ENCODE peak calls at places on chromosomes 13 and 19, in nine cellular contexts. X is lower leg skin, F is fibroblast of mammary gland, P is colonic mucosa, D is mucosa of descending colon, T is neural progenitor cell, J is tibial artery, K is HL-60, I is right lobe of liver. V is an unnamed sample.
A peak's percentile ranks its signal among the peaks of the same experiment; 100 is the strongest.

GRCh38 chr19:34666958-34667265 is 10.0 kb downstream of the SCGB2B2 start:
- DNase-seq in K (no peak), D (no peak), P (no peak), J (no peak), X (no peak), T (no peak), I (no peak), F (no peak), V (no peak)

GRCh38 chr13:31947105-31947504 is 84.5 kb upstream of the FRY start:
- DNase-seq in X (no peak), D (no peak), J (no peak), T (peak; percentile 16), K (no peak), I (no peak), P (no peak), F (no peak), V (no peak)

GRCh38 chr19:51462681-51463080 is 4.4 kb upstream of the SIGLEC8 start:
- DNase-seq in X (no peak), D (no peak), K (no peak), I (no peak), P (no peak), T (no peak), F (no peak), J (no peak), V (no peak)

GRCh38 chr13:44368062-44368591 is 5.5 kb upstream of the SERP2 start:
- DNase-seq in J (no peak), T (no peak), I (no peak), K (no peak), P (no peak), F (peak; percentile 89), D (no peak), X (no peak), V (no peak)

GRCh38 chr13:66660013-66660804 is 569.9 kb downstream of the PCDH9 start:
- DNase-seq in K (no peak), J (no peak), F (peak; percentile 85), D (no peak), P (no peak), T (no peak), I (no peak), X (no peak), V (no peak)

GRCh38 chr13:19634129-19634740 is 776 bp downstream of the MPHOSPH8 start:
- DNase-seq in P (no peak), K (no peak), X (peak; percentile 20), J (no peak), D (no peak), T (peak; percentile 19), I (no peak), F (peak; percentile 45), V (no peak)

GRCh38 chr13:50645092-50645491 is 198.4 kb downstream of the DLEU7 start:
- DNase-seq in X (no peak), J (no peak), D (no peak), P (no peak), T (no peak), I (no peak), F (peak; percentile 23), K (no peak), V (no peak)

GRCh38 chr19:1251233-1251502 is 2.8 kb downstream of the MIDN start:
- DNase-seq in P (peak; percentile 81), X (no peak), T (peak; percentile 60), I (peak; percentile 85), J (peak; percentile 84), F (peak; percentile 65), D (no peak), K (no peak), V (no peak)

GRCh38 chr19:32921624-32922023 is 50.1 kb downstream of the CEP89 start:
- DNase-seq in F (no peak), D (no peak), I (no peak), T (no peak), P (no peak), K (no peak), J (no peak), X (no peak), V (no peak)

GRCh38 chr13:110557610-110558305 is 3.8 kb downstream of the RAB20 start:
- DNase-seq in X (no peak), J (no peak), D (no peak), I (no peak), K (no peak), P (no peak), F (no peak), T (no peak), V (no peak)

GRCh38 chr13:94548382-94549240 is 47.3 kb downstream of the TGDS start:
- DNase-seq in J (peak; percentile 40), D (peak; percentile 74), I (peak; percentile 69), P (peak; percentile 62), T (peak; percentile 82), F (peak; percentile 39), X (no peak), K (peak; percentile 44), V (no peak)

GRCh38 chr19:54667217-54667616 is 4.4 kb downstream of the LILRB4 start:
- DNase-seq in T (no peak), D (no peak), X (no peak), J (no peak), F (no peak), K (no peak), I (no peak), P (no peak), V (no peak)

DNA sequence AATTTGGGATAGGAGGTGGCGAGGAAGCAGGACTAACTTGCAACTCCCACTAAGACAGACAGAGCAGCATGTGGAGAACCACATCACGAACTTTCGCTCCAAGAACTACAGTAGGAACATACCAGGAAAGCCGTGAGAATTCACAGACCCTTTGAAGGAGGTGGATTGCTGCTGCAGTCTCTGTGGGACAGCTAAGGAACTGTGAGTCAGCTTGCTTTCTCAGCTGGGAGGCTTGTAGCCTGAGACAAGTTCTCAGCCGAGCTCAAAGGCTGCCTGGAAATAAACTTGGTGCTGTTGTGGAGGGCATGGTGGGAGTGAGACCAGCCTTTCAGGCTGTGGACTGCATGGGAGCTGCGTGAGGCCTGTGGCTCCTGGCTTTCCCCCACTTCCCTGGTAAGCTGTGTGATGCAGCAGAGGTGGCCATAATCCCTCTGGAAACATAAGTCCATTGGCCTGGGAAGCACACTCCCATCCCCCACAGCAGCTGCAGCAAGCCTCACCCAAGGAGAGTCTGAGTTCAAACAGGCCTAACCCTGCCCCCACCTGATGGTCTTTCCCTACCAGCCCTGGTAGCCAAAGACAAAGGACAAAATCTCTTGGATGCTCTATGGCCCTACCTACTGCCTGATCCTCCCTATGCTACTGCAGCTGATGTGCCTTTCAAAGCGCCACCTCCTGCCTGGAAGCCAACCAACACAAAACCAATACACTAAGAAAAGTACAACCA is 441.1 kb upstream of the HTR2A start:
- DNase-seq in P (no peak), K (no peak), F (peak; percentile 97), T (peak; percentile 20), X (no peak), J (no peak), I (no peak), D (no peak), V (no peak)
- TF ChIP-seq CTCF in P (no peak), K (no peak), F (no peak), T (no peak), X (no peak), J (no peak), I (no peak), D (no peak), V (no peak)

DNA sequence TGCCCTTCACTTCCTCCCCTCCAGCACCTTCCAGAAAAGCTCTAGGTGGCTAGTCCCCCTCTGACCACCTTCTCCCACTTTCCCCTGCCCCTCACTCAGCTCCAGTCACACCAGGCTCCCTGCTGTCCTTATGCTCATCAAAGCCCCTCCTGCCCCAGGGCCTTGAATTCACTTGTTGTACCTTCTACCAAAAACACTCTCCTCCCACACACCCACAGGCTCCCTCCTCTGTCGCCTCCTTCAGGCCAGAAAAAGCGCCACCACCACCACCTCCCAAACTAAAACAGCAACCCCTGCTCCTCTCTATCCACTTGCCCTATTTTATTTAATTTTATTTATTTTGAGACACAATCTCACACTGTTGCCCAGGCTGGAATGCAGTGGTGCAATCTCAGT is 4.8 kb upstream of the CEACAM16 start:
- DNase-seq in I (no peak), P (no peak), D (peak; percentile 55), K (peak; percentile 26), T (no peak), J (no peak), F (no peak), X (no peak), V (no peak)
- TF ChIP-seq CTCF in I (peak; percentile 46), P (peak; percentile 23), D (no peak), K (no peak), T (peak; percentile 42), J (no peak), F (peak; percentile 40), X (no peak), V (peak; percentile 53)

DNA sequence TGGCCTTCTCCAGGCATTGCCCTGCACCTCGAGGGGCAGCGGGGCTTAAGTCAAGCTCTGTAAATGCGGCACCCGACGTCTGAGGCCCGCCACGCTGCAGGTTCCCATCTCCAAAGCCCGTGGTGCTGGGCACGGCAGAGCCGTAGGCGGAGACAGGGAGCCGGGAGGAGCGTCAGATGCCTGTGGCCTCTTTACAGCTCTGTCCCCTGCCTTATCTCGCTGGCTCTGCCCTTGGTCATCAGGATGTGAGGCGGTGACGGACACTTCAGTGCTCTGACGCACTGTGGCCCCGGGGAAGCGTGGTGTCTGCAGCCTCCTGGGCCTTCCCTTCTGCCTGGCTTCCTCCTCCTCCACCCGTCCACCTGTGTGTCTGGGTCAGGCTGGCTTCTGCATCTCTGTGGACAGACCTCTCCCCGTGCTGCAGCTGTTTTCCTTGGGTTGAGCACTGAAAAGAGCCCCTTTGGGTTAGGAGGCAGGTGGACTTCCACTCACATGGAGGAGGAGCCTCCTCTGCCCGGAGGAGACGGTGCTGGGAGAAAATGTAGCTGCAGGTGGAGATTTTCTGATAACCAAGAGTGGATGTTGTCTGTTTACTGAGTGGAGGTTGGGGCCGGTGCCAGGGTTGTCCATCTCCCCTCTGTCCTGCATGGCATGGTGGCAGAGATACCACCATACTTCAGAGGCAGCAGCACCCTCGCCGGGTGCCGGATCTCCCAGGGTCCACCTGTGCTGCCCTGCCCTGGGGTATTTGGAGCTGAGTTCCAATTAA is 14.6 kb downstream of the MCF2L start:
- DNase-seq in K (no peak), J (no peak), I (no peak), P (peak; percentile 68), T (no peak), D (peak; percentile 67), F (no peak), X (no peak), V (no peak)
- TF ChIP-seq CTCF in K (no peak), J (no peak), I (no peak), P (no peak), T (no peak), D (no peak), F (no peak), X (no peak), V (no peak)

DNA sequence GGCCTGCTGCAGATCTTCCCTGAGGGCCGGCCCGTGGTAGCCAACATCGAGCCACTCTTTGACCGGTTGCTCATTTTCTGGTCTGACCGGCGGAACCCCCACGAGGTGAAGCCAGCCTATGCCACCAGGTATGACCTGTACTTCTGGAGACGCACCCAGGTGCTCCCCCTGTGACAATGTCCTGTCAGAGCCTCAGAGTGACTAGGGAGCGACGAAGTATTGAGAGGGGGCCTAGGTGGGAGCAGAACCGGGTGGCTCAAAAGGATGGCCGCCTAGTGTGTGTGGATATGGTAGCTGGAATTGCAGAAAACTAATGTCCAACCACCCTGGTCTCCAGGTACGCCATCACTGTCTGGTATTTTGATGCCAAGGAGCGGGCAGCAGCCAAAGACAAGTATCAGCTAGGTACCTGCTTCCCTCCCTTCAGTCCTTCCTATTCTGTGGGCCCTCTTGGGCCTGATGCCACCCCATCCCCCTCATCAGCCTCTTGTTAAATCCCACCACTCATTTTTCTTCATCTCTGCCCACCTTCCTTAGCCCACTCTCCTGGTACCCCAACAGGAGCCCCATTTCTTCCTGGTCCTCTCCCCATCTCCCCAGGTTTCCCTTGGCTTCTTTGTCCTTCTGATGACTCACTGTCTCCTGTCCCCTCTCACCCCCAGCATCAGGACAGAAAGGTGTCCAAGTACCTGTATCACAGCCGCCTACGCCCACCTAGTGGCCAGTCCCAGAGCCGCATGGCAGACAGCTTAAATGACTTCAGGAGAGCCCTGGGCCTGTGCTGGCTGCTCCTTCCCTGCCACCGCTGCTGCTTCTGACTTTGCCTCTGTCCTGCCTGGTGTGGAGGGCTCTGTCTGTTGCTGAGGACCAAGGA is 8.4 kb downstream of the EGLN2 start:
- DNase-seq in T (peak; percentile 51), J (no peak), I (no peak), X (no peak), F (no peak), D (peak; percentile 51), P (peak; percentile 41), K (no peak), V (no peak)
- TF ChIP-seq CTCF in T (peak; percentile 44), J (no peak), I (peak; percentile 21), X (no peak), F (no peak), D (no peak), P (peak; percentile 11), K (no peak), V (peak; percentile 74)